ENCODE peak calls at places on chromosomes 2 and 18, in nine cellular contexts. One of them, this sample, is unnamed.
A peak's percentile ranks its signal among the peaks of the same experiment; 100 is the strongest.

GRCh38 chr2:180776924-180777323 is 203.5 kb upstream of the UBE2E3 start:
- DNase-seq in fibroblast of pulmonary artery: peak; percentile 20
- DNase-seq in DMS153: no peak
- DNase-seq in NCI-H1092 treated with DMSO at 0.1 percent for 48 hours: no peak
- DNase-seq in epithelial cell of esophagus: no peak
- DNase-seq in MM.1S: no peak
- DNase-seq in NCI-H1436: no peak
- DNase-seq in NCI-H2171 treated with DMSO at 0.1 percent for 48 hours: peak; percentile 14
- DNase-seq in GM23248: peak; percentile 13
- DNase-seq in this sample: peak; percentile 19

GRCh38 chr2:12636837-12637581 is 79.7 kb upstream of the TRIB2 start:
- DNase-seq in fibroblast of pulmonary artery: peak; percentile 58
- DNase-seq in MM.1S: no peak
- DNase-seq in DMS153: no peak
- DNase-seq in NCI-H2171 treated with DMSO at 0.1 percent for 48 hours: no peak
- DNase-seq in epithelial cell of esophagus: no peak
- DNase-seq in NCI-H1436: no peak
- DNase-seq in GM23248: peak; percentile 18
- DNase-seq in NCI-H1092 treated with DMSO at 0.1 percent for 48 hours: no peak
- DNase-seq in this sample: peak; percentile 27

GRCh38 chr2:222142027-222142426 is 156.8 kb downstream of the PAX3 start:
- DNase-seq in MM.1S: no peak
- DNase-seq in fibroblast of pulmonary artery: no peak
- DNase-seq in DMS153: no peak
- DNase-seq in epithelial cell of esophagus: peak; percentile 95
- DNase-seq in GM23248: peak; percentile 1
- DNase-seq in NCI-H2171 treated with DMSO at 0.1 percent for 48 hours: peak; percentile 19
- DNase-seq in NCI-H1092 treated with DMSO at 0.1 percent for 48 hours: no peak
- DNase-seq in NCI-H1436: no peak
- DNase-seq in this sample: no peak

GRCh38 chr2:144194331-144195071 is 325.4 kb downstream of the ZEB2 start:
- DNase-seq in NCI-H2171 treated with DMSO at 0.1 percent for 48 hours: no peak
- DNase-seq in epithelial cell of esophagus: no peak
- DNase-seq in NCI-H1092 treated with DMSO at 0.1 percent for 48 hours: no peak
- DNase-seq in NCI-H1436: no peak
- DNase-seq in GM23248: peak; percentile 60
- DNase-seq in DMS153: no peak
- DNase-seq in fibroblast of pulmonary artery: peak; percentile 21
- DNase-seq in MM.1S: no peak
- DNase-seq in this sample: no peak

GRCh38 chr2:164617466-164617865 is 3.8 kb downstream of the GRB14 start:
- DNase-seq in NCI-H1436: no peak
- DNase-seq in NCI-H2171 treated with DMSO at 0.1 percent for 48 hours: no peak
- DNase-seq in fibroblast of pulmonary artery: peak; percentile 33
- DNase-seq in GM23248: peak; percentile 51
- DNase-seq in MM.1S: no peak
- DNase-seq in epithelial cell of esophagus: peak; percentile 55
- DNase-seq in DMS153: no peak
- DNase-seq in NCI-H1092 treated with DMSO at 0.1 percent for 48 hours: no peak
- DNase-seq in this sample: peak; percentile 59

GRCh38 chr18:47917923-47918610 is 12.4 kb downstream of the SMAD2 start:
- DNase-seq in MM.1S: peak; percentile 40
- DNase-seq in NCI-H1436: no peak
- DNase-seq in DMS153: no peak
- DNase-seq in NCI-H2171 treated with DMSO at 0.1 percent for 48 hours: no peak
- DNase-seq in epithelial cell of esophagus: no peak
- DNase-seq in fibroblast of pulmonary artery: no peak
- DNase-seq in NCI-H1092 treated with DMSO at 0.1 percent for 48 hours: no peak
- DNase-seq in GM23248: no peak
- DNase-seq in this sample: no peak

GRCh38 chr18:44741551-44741950 is 60.9 kb downstream of the SETBP1 start:
- DNase-seq in GM23248: no peak
- DNase-seq in DMS153: no peak
- DNase-seq in fibroblast of pulmonary artery: no peak
- DNase-seq in epithelial cell of esophagus: no peak
- DNase-seq in NCI-H1436: peak; percentile 19
- DNase-seq in MM.1S: no peak
- DNase-seq in NCI-H2171 treated with DMSO at 0.1 percent for 48 hours: no peak
- DNase-seq in NCI-H1092 treated with DMSO at 0.1 percent for 48 hours: peak; percentile 76
- DNase-seq in this sample: no peak

GRCh38 chr2:3479430-3480320 is 39.7 kb downstream of the ADI1 start:
- DNase-seq in epithelial cell of esophagus: no peak
- DNase-seq in NCI-H1436: no peak
- DNase-seq in fibroblast of pulmonary artery: no peak
- DNase-seq in GM23248: no peak
- DNase-seq in MM.1S: no peak
- DNase-seq in DMS153: peak; percentile 42
- DNase-seq in NCI-H2171 treated with DMSO at 0.1 percent for 48 hours: no peak
- DNase-seq in NCI-H1092 treated with DMSO at 0.1 percent for 48 hours: no peak
- DNase-seq in this sample: no peak

GRCh38 chr2:152466041-152466440 is 131.1 kb downstream of the FMNL2 start:
- DNase-seq in NCI-H1436: no peak
- DNase-seq in fibroblast of pulmonary artery: peak; percentile 59
- DNase-seq in MM.1S: no peak
- DNase-seq in NCI-H2171 treated with DMSO at 0.1 percent for 48 hours: no peak
- DNase-seq in epithelial cell of esophagus: peak; percentile 48
- DNase-seq in NCI-H1092 treated with DMSO at 0.1 percent for 48 hours: no peak
- DNase-seq in GM23248: no peak
- DNase-seq in DMS153: no peak
- DNase-seq in this sample: peak; percentile 65

GRCh38 chr2:39732492-39732891 is 46.6 kb downstream of the THUMPD2 start:
- DNase-seq in NCI-H2171 treated with DMSO at 0.1 percent for 48 hours: peak; percentile 43
- DNase-seq in NCI-H1436: no peak
- DNase-seq in epithelial cell of esophagus: no peak
- DNase-seq in fibroblast of pulmonary artery: peak; percentile 26
- DNase-seq in MM.1S: no peak
- DNase-seq in DMS153: no peak
- DNase-seq in NCI-H1092 treated with DMSO at 0.1 percent for 48 hours: no peak
- DNase-seq in GM23248: peak; percentile 11
- DNase-seq in this sample: peak; percentile 20

GRCh38 chr2:134127496-134127895 is 126.4 kb upstream of the MGAT5 start:
- DNase-seq in fibroblast of pulmonary artery: no peak
- DNase-seq in MM.1S: peak; percentile 82
- DNase-seq in NCI-H1092 treated with DMSO at 0.1 percent for 48 hours: no peak
- DNase-seq in epithelial cell of esophagus: no peak
- DNase-seq in NCI-H2171 treated with DMSO at 0.1 percent for 48 hours: no peak
- DNase-seq in GM23248: no peak
- DNase-seq in NCI-H1436: no peak
- DNase-seq in DMS153: no peak
- DNase-seq in this sample: no peak

GRCh38 chr2:100752628-100753333 is 67.2 kb upstream of the NPAS2 start:
- DNase-seq in epithelial cell of esophagus: peak; percentile 85
- DNase-seq in fibroblast of pulmonary artery: peak; percentile 95
- DNase-seq in GM23248: peak; percentile 89
- DNase-seq in MM.1S: no peak
- DNase-seq in NCI-H1092 treated with DMSO at 0.1 percent for 48 hours: no peak
- DNase-seq in DMS153: no peak
- DNase-seq in NCI-H1436: no peak
- DNase-seq in NCI-H2171 treated with DMSO at 0.1 percent for 48 hours: no peak
- DNase-seq in this sample: peak; percentile 95

GRCh38 chr2:168699834-168700417 is 102.5 kb upstream of the NOSTRIN start:
- DNase-seq in GM23248: peak; percentile 23
- DNase-seq in MM.1S: no peak
- DNase-seq in NCI-H1092 treated with DMSO at 0.1 percent for 48 hours: peak; percentile 40
- DNase-seq in NCI-H2171 treated with DMSO at 0.1 percent for 48 hours: peak; percentile 56
- DNase-seq in DMS153: no peak
- DNase-seq in fibroblast of pulmonary artery: peak; percentile 91
- DNase-seq in epithelial cell of esophagus: no peak
- DNase-seq in NCI-H1436: no peak
- DNase-seq in this sample: peak; percentile 96

GRCh38 chr18:50195689-50196088 is 742 bp upstream of the MYO5B start:
- DNase-seq in MM.1S: no peak
- DNase-seq in DMS153: no peak
- DNase-seq in fibroblast of pulmonary artery: no peak
- DNase-seq in NCI-H1436: no peak
- DNase-seq in NCI-H1092 treated with DMSO at 0.1 percent for 48 hours: no peak
- DNase-seq in epithelial cell of esophagus: no peak
- DNase-seq in GM23248: no peak
- DNase-seq in NCI-H2171 treated with DMSO at 0.1 percent for 48 hours: no peak
- DNase-seq in this sample: no peak